ENCODE peak calls at places on chromosomes 2 and 18, in nine cellular contexts. G, F, X, I, S, P, H, K and Z are unnamed samples.

GRCh38 chr2:9108210-9108967 is 98.2 kb upstream of the ASAP2 start:
- DNase-seq in F (no peak), I (no peak), K (no peak), H (no peak), S (peak), P (no peak), X (no peak), G (no peak), Z (peak)

GRCh38 chr2:23587330-23587729 is 202.4 kb downstream of the KLHL29 start:
- DNase-seq in S (peak), X (no peak), I (no peak), P (no peak), F (no peak), K (no peak), H (no peak), G (no peak), Z (no peak)

GRCh38 chr2:95006661-95007060 is 18.8 kb upstream of the MAL start:
- DNase-seq in G (no peak), I (no peak), P (no peak), X (no peak), H (no peak), K (no peak), F (no peak), S (no peak), Z (peak)

GRCh38 chr2:231411871-231412615 is 16.5 kb downstream of the B3GNT7 start:
- DNase-seq in G (peak), I (peak), H (peak), S (peak), P (peak), F (peak), K (peak), X (peak), Z (peak)

GRCh38 chr2:190781604-190782198 is 98.9 kb upstream of the GLS start:
- DNase-seq in P (peak), K (no peak), F (peak), X (peak), I (no peak), G (peak), H (peak), S (peak), Z (peak)

GRCh38 chr18:80246656-80247402 is 485 bp downstream of the PARD6G start:
- DNase-seq in G (no peak), F (peak), S (peak), X (no peak), I (peak), K (no peak), P (peak), H (peak), Z (peak)

GRCh38 chr2:118264591-118264990 is 176.3 kb downstream of the INSIG2 start:
- DNase-seq in I (no peak), X (no peak), H (no peak), P (no peak), G (no peak), S (no peak), K (no peak), F (no peak), Z (no peak)

GRCh38 chr2:47893771-47894170 is 12.5 kb downstream of the FBXO11 start:
- DNase-seq in X (no peak), H (no peak), I (no peak), K (no peak), S (no peak), F (no peak), P (no peak), G (no peak), Z (no peak)

GRCh38 chr2:19577668-19578067 is 219.2 kb upstream of the OSR1 start:
- DNase-seq in K (no peak), X (no peak), I (no peak), F (no peak), H (peak), P (no peak), G (no peak), S (no peak), Z (no peak)

GRCh38 chr18:24766376-24766775 is 305.9 kb downstream of the HRH4 start:
- DNase-seq in K (no peak), X (no peak), P (no peak), G (no peak), I (no peak), H (peak), F (no peak), S (no peak), Z (no peak)

GRCh38 chr18:63881851-63882250 is 5.7 kb upstream of the SERPINB2 start:
- DNase-seq in X (no peak), G (no peak), P (no peak), K (no peak), H (peak), S (no peak), F (no peak), I (no peak), Z (no peak)

GRCh38 chr2:20666114-20666363 is 905 bp upstream of the GDF7 start:
- DNase-seq in G (no peak), P (no peak), K (no peak), I (peak), H (no peak), S (peak), X (no peak), F (no peak), Z (no peak)

GRCh38 chr18:23652232-23652631 is 10.5 kb downstream of the ANKRD29 start:
- DNase-seq in F (no peak), K (no peak), I (no peak), X (no peak), S (no peak), H (no peak), G (no peak), P (no peak), Z (no peak)

GRCh38 chr2:30252723-30253688 is 21.7 kb downstream of the LBH start:
- DNase-seq in X (peak), F (peak), K (no peak), S (no peak), G (peak), I (peak), P (peak), H (peak), Z (no peak)

GRCh38 chr2:158818511-158818910 is 23.4 kb downstream of the DAPL1 start:
- DNase-seq in P (no peak), G (peak), I (peak), X (no peak), S (no peak), K (no peak), H (no peak), F (no peak), Z (no peak)

GRCh38 chr2:100813527-100813926 is 6.4 kb upstream of the NPAS2 start:
- DNase-seq in I (no peak), F (no peak), K (no peak), S (no peak), P (no peak), H (peak), G (no peak), X (no peak), Z (no peak)